ENCODE peak calls at places on chromosomes 13 and 19, in nine cellular contexts. G is naive thymus-derived CD8-positive, alpha-beta T cell; H is activated CD4-positive, alpha-beta T cell treated with anti-CD3 and anti-CD28 coated beads for 36 hours; E is K562; V is right cardiac atrium; N is activated CD8-positive, alpha-beta T cell treated with anti-CD3 and anti-CD28 coated beads for 36 hours; X is lung; T is activated naive CD8-positive, alpha-beta T cell treated with anti-CD3 and anti-CD28 coated beads, Interleukin-2, amount 10 ng/mL, durations not matched to agents 7 days and 5 days; K is aorta. A is an unnamed sample.

GRCh38 chr13:98026457-98026857 is 73.0 kb downstream of the IPO5 start:
- ATAC-seq in G (no peak), H (no peak), E (peak; percentile 48), V (peak; percentile 54), N (no peak), X (no peak), T (no peak), K (no peak), A (no peak)

GRCh38 chr13:110006304-110006703 is 219.9 kb upstream of the IRS2 start:
- ATAC-seq in G (no peak), H (no peak), E (no peak), V (no peak), N (no peak), X (peak; percentile 27), T (no peak), K (no peak), A (no peak)

GRCh38 chr13:106919093-106919492 is 351.2 kb upstream of the ARGLU1 start:
- ATAC-seq in G (no peak), H (no peak), E (no peak), V (no peak), N (no peak), X (no peak), T (no peak), K (no peak), A (no peak)

GRCh38 chr13:101454767-101455166 is 2.3 kb downstream of the ITGBL1 start:
- ATAC-seq in G (no peak), H (no peak), E (no peak), V (no peak), N (no peak), X (no peak), T (no peak), K (no peak), A (no peak)

GRCh38 chr19:4801085-4801619 is 9.6 kb downstream of the FEM1A start:
- ATAC-seq in G (no peak), H (no peak), E (no peak), V (no peak), N (no peak), X (no peak), T (no peak), K (no peak), A (no peak)

GRCh38 chr19:15934332-15935078 is at the start of gene CYP4F11:
- ATAC-seq in G (no peak), H (no peak), E (no peak), V (peak; percentile 64), N (no peak), X (no peak), T (no peak), K (no peak), A (peak; percentile 31)

GRCh38 chr19:13629687-13630357 is 123.5 kb upstream of the CACNA1A start:
- ATAC-seq in G (no peak), H (peak; percentile 68), E (no peak), V (no peak), N (no peak), X (no peak), T (no peak), K (no peak), A (no peak)

GRCh38 chr13:75860935-75861334 is 224.8 kb downstream of the LMO7 start:
- ATAC-seq in G (no peak), H (no peak), E (no peak), V (no peak), N (no peak), X (no peak), T (no peak), K (no peak), A (no peak)

GRCh38 chr19:16364231-16364865 is 39.7 kb downstream of the KLF2 start:
- ATAC-seq in G (no peak), H (no peak), E (no peak), V (peak; percentile 18), N (no peak), X (no peak), T (no peak), K (no peak), A (no peak)

GRCh38 chr19:51808333-51808986 is 13.5 kb downstream of the FPR3 start:
- ATAC-seq in G (no peak), H (no peak), E (peak; percentile 65), V (peak; percentile 88), N (no peak), X (no peak), T (no peak), K (no peak), A (no peak)

GRCh38 chr13:28219408-28220099 is 81.2 kb downstream of the PAN3 start:
- ATAC-seq in G (no peak), H (no peak), E (no peak), V (no peak), N (no peak), X (no peak), T (no peak), K (no peak), A (no peak)

GRCh38 chr19:50501568-50502475 is 9.2 kb downstream of the JOSD2 start:
- ATAC-seq in G (no peak), H (no peak), E (no peak), V (peak; percentile 57), N (no peak), X (no peak), T (no peak), K (peak; percentile 7), A (no peak)